ENCODE peak calls at places on chromosome 7, in nine cellular contexts. H, V, Y, D, F, T, G, I and A are unnamed samples.
A peak's percentile ranks its signal among the peaks of the same experiment; 100 is the strongest.

GRCh38 chr7:97075928-97076327 is 41.6 kb upstream of the SDHAF3 start:
- DNase-seq in H (no peak), V (no peak), Y (no peak), D (no peak), F (no peak), T (no peak), G (peak; percentile 14), I (no peak), A (no peak)

GRCh38 chr7:94043299-94043698 is 39.1 kb upstream of the BET1 start:
- DNase-seq in H (no peak), V (peak; percentile 54), Y (no peak), D (no peak), F (no peak), T (no peak), G (no peak), I (no peak), A (no peak)

GRCh38 chr7:32941996-32942782 is 15.1 kb upstream of the FKBP9 start:
- DNase-seq in H (no peak), V (peak; percentile 64), Y (peak; percentile 29), D (no peak), F (peak; percentile 70), T (peak; percentile 84), G (peak; percentile 40), I (no peak), A (no peak)

GRCh38 chr7:28787116-28787515 is 171.0 kb downstream of the TRIL start:
- DNase-seq in H (no peak), V (no peak), Y (no peak), D (no peak), F (no peak), T (no peak), G (no peak), I (no peak), A (no peak)

GRCh38 chr7:28640026-28640425 is 227.7 kb downstream of the CREB5 start:
- DNase-seq in H (no peak), V (no peak), Y (no peak), D (no peak), F (no peak), T (no peak), G (no peak), I (no peak), A (no peak)

GRCh38 chr7:155969192-155969929 is 157.1 kb upstream of the SHH start:
- DNase-seq in H (no peak), V (no peak), Y (no peak), D (no peak), F (no peak), T (peak; percentile 48), G (no peak), I (no peak), A (no peak)

GRCh38 chr7:44471850-44472249 is 18.6 kb downstream of the NUDCD3 start:
- DNase-seq in H (no peak), V (peak; percentile 28), Y (no peak), D (no peak), F (no peak), T (no peak), G (no peak), I (no peak), A (no peak)

GRCh38 chr7:24725554-24726260 is 31.6 kb downstream of the GSDME start:
- DNase-seq in H (no peak), V (no peak), Y (no peak), D (no peak), F (no peak), T (no peak), G (no peak), I (no peak), A (no peak)

GRCh38 chr7:3427957-3428356 is 126.9 kb downstream of the SDK1 start:
- DNase-seq in H (no peak), V (no peak), Y (no peak), D (no peak), F (no peak), T (no peak), G (peak; percentile 12), I (no peak), A (peak; percentile 25)

GRCh38 chr7:95045236-95045923 is 138.0 kb downstream of the PPP1R9A start:
- DNase-seq in H (peak; percentile 23), V (peak; percentile 35), Y (no peak), D (no peak), F (no peak), T (no peak), G (peak; percentile 44), I (no peak), A (no peak)

GRCh38 chr7:139673230-139673629 is 104.6 kb downstream of the HIPK2 start:
- DNase-seq in H (no peak), V (no peak), Y (no peak), D (no peak), F (no peak), T (no peak), G (peak; percentile 79), I (no peak), A (no peak)

DNA sequence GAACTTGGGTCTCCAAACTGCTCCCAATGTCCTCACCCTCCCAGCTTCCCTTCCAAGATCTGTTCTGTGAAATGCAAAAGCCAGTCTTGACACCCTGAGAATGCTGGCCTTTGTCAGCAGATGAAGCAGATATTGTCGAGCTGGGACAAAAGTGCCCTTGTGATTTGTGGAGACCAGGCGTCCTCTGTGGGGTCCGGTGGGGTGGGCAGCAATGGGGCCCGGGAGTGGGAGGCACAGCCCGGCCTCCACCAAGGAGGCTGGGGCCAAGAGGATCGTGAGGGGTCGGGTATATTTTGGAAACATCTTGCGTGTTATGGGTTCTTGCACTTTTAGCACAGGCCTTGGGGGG is 81.7 kb upstream of the GTF2IRD1 start:
- DNase-seq in H (no peak), V (no peak), Y (no peak), D (no peak), F (no peak), T (no peak), G (no peak), I (no peak), A (no peak)
- H3K4me3 ChIP-seq in H (peak overlapping the region; percentile 38), V (no peak overlapping the region), Y (no peak overlapping the region), D (no peak overlapping the region), F (no peak overlapping the region), T (peak overlapping the region; percentile 28), G (peak overlapping the region; percentile 58), I (no peak overlapping the region), A (no peak overlapping the region)

GRCh38 chr7:117021960-117022359 is 68.7 kb downstream of the ST7 start:
- DNase-seq in H (no peak), V (no peak), Y (no peak), D (no peak), F (no peak), T (no peak), G (no peak), I (no peak), A (no peak)

GRCh38 chr7:117019786-117020604 is 66.7 kb downstream of the ST7 start:
- DNase-seq in H (no peak), V (peak; percentile 94), Y (no peak), D (no peak), F (peak; percentile 74), T (peak; percentile 93), G (peak; percentile 65), I (peak; percentile 59), A (no peak)

GRCh38 chr7:117019287-117019686 is 66.0 kb downstream of the ST7 start:
- DNase-seq in H (no peak), V (no peak), Y (no peak), D (no peak), F (no peak), T (no peak), G (no peak), I (no peak), A (no peak)

GRCh38 chr7:117021366-117021765 is 68.1 kb downstream of the ST7 start:
- DNase-seq in H (no peak), V (no peak), Y (no peak), D (no peak), F (no peak), T (no peak), G (no peak), I (no peak), A (no peak)

DNA sequence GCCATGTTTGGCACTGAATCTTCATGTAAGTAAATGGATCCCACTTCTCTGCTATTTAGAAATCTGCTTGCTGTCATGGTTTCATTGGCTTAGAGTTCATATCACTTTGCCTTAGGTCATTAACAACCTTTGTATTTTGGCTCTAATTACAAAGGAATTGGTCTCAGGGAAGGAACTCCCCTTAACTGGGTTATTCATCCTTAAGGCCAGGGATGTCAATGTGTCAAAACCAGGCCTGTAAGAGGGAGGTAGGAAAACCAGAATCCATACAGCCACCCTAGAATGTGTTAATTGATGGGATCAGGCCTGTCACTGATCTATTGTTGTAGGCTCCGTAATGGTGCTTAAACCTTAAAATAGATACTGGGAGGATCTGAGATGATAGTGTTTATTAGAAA is 67.3 kb downstream of the ST7 start:
- DNase-seq in H (no peak), V (no peak), Y (no peak), D (no peak), F (no peak), T (no peak), G (peak; percentile 5), I (peak; percentile 10), A (no peak)
- H3K4me3 ChIP-seq in H (no peak overlapping the region), V (peak overlapping the region; percentile 45), Y (no peak overlapping the region), D (peak overlapping the region; percentile 47), F (peak overlapping the region; percentile 39), T (peak overlapping the region; percentile 39), G (no peak overlapping the region), I (no peak overlapping the region), A (no peak overlapping the region)

GRCh38 chr7:114924066-114924712 is 2.3 kb downstream of the MDFIC start:
- DNase-seq in H (peak; percentile 50), V (no peak), Y (no peak), D (no peak), F (no peak), T (no peak), G (no peak), I (no peak), A (no peak)
- H3K4me3 ChIP-seq in H (peak overlapping the region; percentile 74), V (no peak overlapping the region), Y (peak overlapping the region; percentile 94), D (peak overlapping the region; percentile 77), F (peak overlapping the region; percentile 82), T (peak overlapping the region; percentile 87), G (no peak overlapping the region), I (peak overlapping the region; percentile 82), A (no peak overlapping the region)

DNA sequence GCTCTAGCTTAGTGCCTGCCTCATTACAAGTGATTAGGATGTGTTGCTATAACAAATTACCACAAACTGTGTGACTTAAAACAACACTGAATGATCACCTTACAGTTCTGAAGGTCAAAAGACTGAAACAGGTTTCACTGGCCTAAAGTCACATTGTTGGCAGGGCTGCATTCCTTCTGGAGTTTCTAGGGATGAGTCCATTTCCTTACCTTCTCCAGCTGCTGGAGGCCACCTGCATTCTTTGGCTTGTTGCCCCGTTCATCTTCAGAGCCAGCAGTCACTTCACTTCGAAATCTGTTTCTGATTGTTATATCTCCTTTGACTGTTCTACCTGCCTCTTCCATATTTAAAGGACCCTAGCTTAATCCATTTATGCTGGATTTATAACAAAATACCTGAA is 69.4 kb upstream of the MTPN start:
- DNase-seq in H (no peak), V (no peak), Y (no peak), D (no peak), F (no peak), T (no peak), G (no peak), I (no peak), A (no peak)
- H3K4me3 ChIP-seq in H (no peak overlapping the region), V (no peak overlapping the region), Y (no peak overlapping the region), D (no peak overlapping the region), F (no peak overlapping the region), T (no peak overlapping the region), G (no peak overlapping the region), I (no peak overlapping the region), A (no peak overlapping the region)

GRCh38 chr7:31145339-31145738 is 93.2 kb downstream of the ADCYAP1R1 start:
- DNase-seq in H (no peak), V (no peak), Y (no peak), D (no peak), F (no peak), T (no peak), G (peak; percentile 36), I (no peak), A (no peak)
- H3K4me3 ChIP-seq in H (no peak overlapping the region), V (no peak overlapping the region), Y (no peak overlapping the region), D (no peak overlapping the region), F (no peak overlapping the region), T (no peak overlapping the region), G (no peak overlapping the region), I (no peak overlapping the region), A (no peak overlapping the region)